ENCODE peak calls at places on chromosomes 11 and 22, in five cellular contexts. One of them, this sample, is unnamed. For H3K4me1, the result is how much of the 10 kb centered on the place peaks cover.

GRCh38 chr22:39938509-39938908 is 21.7 kb upstream of the TMA7B start:
- DNase-seq in stomach: no peak
- DNase-seq in esophagus muscularis mucosa: no peak
- DNase-seq in HCT116: no peak
- DNase-seq in transverse colon: no peak
- DNase-seq in this sample: no peak

GRCh38 chr11:16911186-16911585 is 103.0 kb downstream of the PLEKHA7 start:
- DNase-seq in esophagus muscularis mucosa: no peak
- DNase-seq in stomach: no peak
- DNase-seq in HCT116: no peak
- DNase-seq in transverse colon: no peak
- DNase-seq in this sample: no peak

GRCh38 chr11:27976262-27976661 is 131.7 kb downstream of the KIF18A start:
- DNase-seq in stomach: no peak
- DNase-seq in transverse colon: no peak
- DNase-seq in esophagus muscularis mucosa: no peak
- DNase-seq in HCT116: no peak
- DNase-seq in this sample: no peak

GRCh38 chr11:71267807-71268421 is 15.5 kb upstream of the SHANK2 start:
- DNase-seq in stomach: peak
- DNase-seq in esophagus muscularis mucosa: peak
- DNase-seq in transverse colon: no peak
- DNase-seq in HCT116: no peak
- DNase-seq in this sample: no peak

GRCh38 chr11:128772814-128773213 is 78.9 kb downstream of the FLI1 start:
- DNase-seq in transverse colon: peak
- DNase-seq in esophagus muscularis mucosa: no peak
- DNase-seq in stomach: peak
- DNase-seq in HCT116: no peak
- DNase-seq in this sample: no peak

GRCh38 chr11:75768909-75769771 is 562 bp downstream of the DGAT2 start:
- DNase-seq in esophagus muscularis mucosa: no peak
- DNase-seq in HCT116: no peak
- DNase-seq in stomach: no peak
- DNase-seq in transverse colon: no peak
- DNase-seq in this sample: no peak

GRCh38 chr11:103619480-103619879 is 417.0 kb upstream of the DDI1 start:
- DNase-seq in HCT116: no peak
- DNase-seq in stomach: no peak
- DNase-seq in transverse colon: no peak
- DNase-seq in esophagus muscularis mucosa: no peak
- DNase-seq in this sample: no peak

GRCh38 chr11:96878299-96879051 is 488.7 kb downstream of the JRKL start:
- DNase-seq in esophagus muscularis mucosa: no peak
- DNase-seq in HCT116: no peak
- DNase-seq in transverse colon: no peak
- DNase-seq in stomach: no peak
- DNase-seq in this sample: no peak

GRCh38 chr22:39714321-39714720 is 143.8 kb downstream of the CACNA1I start:
- DNase-seq in transverse colon: no peak
- DNase-seq in esophagus muscularis mucosa: no peak
- DNase-seq in HCT116: no peak
- DNase-seq in stomach: no peak
- DNase-seq in this sample: no peak

GRCh38 chr11:93038521-93038920 is 69.1 kb downstream of the MTNR1B start:
- DNase-seq in esophagus muscularis mucosa: no peak
- DNase-seq in transverse colon: no peak
- DNase-seq in HCT116: no peak
- DNase-seq in stomach: no peak
- DNase-seq in this sample: no peak

GRCh38 chr22:36659762-36660509 is 43.6 kb downstream of the CACNG2 start:
- DNase-seq in HCT116: peak
- DNase-seq in stomach: peak
- DNase-seq in transverse colon: peak
- DNase-seq in esophagus muscularis mucosa: peak
- DNase-seq in this sample: peak

GRCh38 chr11:64656797-64657196 is 65.8 kb downstream of the SLC22A12 start:
- DNase-seq in stomach: no peak
- DNase-seq in HCT116: no peak
- DNase-seq in transverse colon: no peak
- DNase-seq in esophagus muscularis mucosa: no peak
- DNase-seq in this sample: no peak

GRCh38 chr22:45970709-45971388 is 6.1 kb downstream of the WNT7B start:
- DNase-seq in stomach: no peak
- DNase-seq in HCT116: no peak
- DNase-seq in esophagus muscularis mucosa: no peak
- DNase-seq in transverse colon: no peak
- DNase-seq in this sample: no peak

GRCh38 chr22:43270314-43270908 is 72.8 kb downstream of the SCUBE1 start:
- DNase-seq in HCT116: no peak
- DNase-seq in esophagus muscularis mucosa: no peak
- DNase-seq in stomach: no peak
- DNase-seq in transverse colon: peak
- DNase-seq in this sample: no peak

GRCh38 chr22:47165998-47166397 is 403.5 kb downstream of the TBC1D22A start:
- DNase-seq in HCT116: no peak
- DNase-seq in esophagus muscularis mucosa: no peak
- DNase-seq in stomach: no peak
- DNase-seq in transverse colon: no peak
- DNase-seq in this sample: no peak

GRCh38 chr11:84398017-84398626 is 1112.0 kb upstream of the CCDC90B start:
- DNase-seq in transverse colon: no peak
- DNase-seq in stomach: no peak
- DNase-seq in esophagus muscularis mucosa: no peak
- DNase-seq in HCT116: no peak
- DNase-seq in this sample: no peak

GRCh38 chr11:299951-300735 is 817 bp upstream of the IFITM5 start:
- DNase-seq in stomach: no peak
- DNase-seq in esophagus muscularis mucosa: no peak
- DNase-seq in HCT116: no peak
- DNase-seq in transverse colon: no peak
- DNase-seq in this sample: no peak

GRCh38 chr22:24588370-24588755 is 4.5 kb downstream of the LRRC75B start:
- DNase-seq in transverse colon: no peak
- DNase-seq in esophagus muscularis mucosa: no peak
- DNase-seq in stomach: peak
- DNase-seq in HCT116: no peak
- DNase-seq in this sample: no peak

GRCh38 chr22:46117206-46118199 is 32.8 kb upstream of the PPARA start:
- DNase-seq in stomach: no peak
- DNase-seq in HCT116: no peak
- DNase-seq in transverse colon: no peak
- DNase-seq in esophagus muscularis mucosa: no peak
- DNase-seq in this sample: no peak

GRCh38 chr11:4697583-4697982 is at the start of gene OR51E2:
- DNase-seq in esophagus muscularis mucosa: no peak
- DNase-seq in transverse colon: peak
- DNase-seq in stomach: no peak
- DNase-seq in HCT116: no peak
- DNase-seq in this sample: no peak

GRCh38 chr22:32751065-32751739 is 50.3 kb upstream of the TIMP3 start:
- DNase-seq in transverse colon: no peak
- DNase-seq in HCT116: no peak
- DNase-seq in stomach: no peak
- DNase-seq in esophagus muscularis mucosa: no peak
- DNase-seq in this sample: no peak

GRCh38 chr22:32747588-32747987 is 53.9 kb upstream of the TIMP3 start:
- DNase-seq in transverse colon: no peak
- DNase-seq in esophagus muscularis mucosa: no peak
- DNase-seq in stomach: no peak
- DNase-seq in HCT116: no peak
- DNase-seq in this sample: no peak

GRCh38 chr22:32746715-32747114 is 54.8 kb upstream of the TIMP3 start:
- DNase-seq in stomach: no peak
- DNase-seq in esophagus muscularis mucosa: no peak
- DNase-seq in transverse colon: no peak
- DNase-seq in HCT116: no peak
- DNase-seq in this sample: no peak

GRCh38 chr22:32745996-32746322 is 55.5 kb upstream of the TIMP3 start:
- DNase-seq in HCT116: no peak
- DNase-seq in esophagus muscularis mucosa: no peak
- DNase-seq in transverse colon: no peak
- DNase-seq in stomach: no peak
- DNase-seq in this sample: no peak

DNA sequence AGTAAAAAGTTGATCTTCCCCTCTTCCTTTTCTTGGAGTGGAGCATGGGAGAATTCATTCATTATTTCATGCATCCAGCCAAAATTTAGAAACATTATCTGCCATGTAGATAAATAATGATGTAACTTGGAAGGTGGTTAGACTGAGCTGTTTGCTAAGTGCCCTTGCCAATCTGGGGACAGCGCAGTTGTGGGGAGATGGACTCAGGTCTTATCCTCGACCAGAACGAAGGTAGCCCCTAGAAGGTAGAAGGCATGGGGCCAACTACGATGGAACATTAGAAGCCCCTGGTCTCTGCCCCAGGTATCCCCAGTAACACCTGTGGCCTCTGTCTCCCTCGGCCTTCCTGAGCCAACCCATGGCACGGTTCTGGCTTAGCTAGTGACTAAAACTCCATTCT is 53.0 kb upstream of the TIMP3 start:
- DNase-seq in transverse colon: no peak
- DNase-seq in esophagus muscularis mucosa: no peak
- DNase-seq in stomach: no peak
- DNase-seq in HCT116: no peak
- DNase-seq in this sample: no peak
- H3K4me1 ChIP-seq in transverse colon: under half
- H3K4me1 ChIP-seq in esophagus muscularis mucosa: under half
- H3K4me1 ChIP-seq in stomach: under half
- H3K4me1 ChIP-seq in HCT116: under half
- H3K4me1 ChIP-seq in this sample: under half

GRCh38 chr22:33889748-33890147 is 30.5 kb downstream of the LARGE1 start:
- DNase-seq in transverse colon: no peak
- DNase-seq in stomach: no peak
- DNase-seq in esophagus muscularis mucosa: no peak
- DNase-seq in HCT116: no peak
- DNase-seq in this sample: no peak

GRCh38 chr22:33893486-33893885 is 26.8 kb downstream of the LARGE1 start:
- DNase-seq in stomach: no peak
- DNase-seq in esophagus muscularis mucosa: no peak
- DNase-seq in transverse colon: no peak
- DNase-seq in HCT116: no peak
- DNase-seq in this sample: no peak

GRCh38 chr22:33891992-33892391 is 28.3 kb downstream of the LARGE1 start:
- DNase-seq in HCT116: no peak
- DNase-seq in stomach: no peak
- DNase-seq in esophagus muscularis mucosa: no peak
- DNase-seq in transverse colon: no peak
- DNase-seq in this sample: no peak

GRCh38 chr22:33894036-33894435 is 26.2 kb downstream of the LARGE1 start:
- DNase-seq in HCT116: no peak
- DNase-seq in esophagus muscularis mucosa: no peak
- DNase-seq in transverse colon: no peak
- DNase-seq in stomach: no peak
- DNase-seq in this sample: no peak

GRCh38 chr22:33891455-33891854 is 28.8 kb downstream of the LARGE1 start:
- DNase-seq in transverse colon: no peak
- DNase-seq in HCT116: no peak
- DNase-seq in stomach: no peak
- DNase-seq in esophagus muscularis mucosa: no peak
- DNase-seq in this sample: no peak
- TF ChIP-seq POLR2AphosphoS5 in transverse colon: no peak
- TF ChIP-seq POLR2AphosphoS5 in HCT116: no peak
- TF ChIP-seq POLR2AphosphoS5 in stomach: no peak
- TF ChIP-seq POLR2AphosphoS5 in esophagus muscularis mucosa: no peak
- TF ChIP-seq POLR2AphosphoS5 in this sample: no peak

GRCh38 chr11:2729841-2730240 is 30.0 kb upstream of the KCNQ1OT1 start:
- DNase-seq in HCT116: no peak
- DNase-seq in transverse colon: no peak
- DNase-seq in stomach: no peak
- DNase-seq in esophagus muscularis mucosa: no peak
- DNase-seq in this sample: no peak
- H3K4me1 ChIP-seq in HCT116: under half
- H3K4me1 ChIP-seq in transverse colon: under half
- H3K4me1 ChIP-seq in stomach: under half
- H3K4me1 ChIP-seq in esophagus muscularis mucosa: under half
- H3K4me1 ChIP-seq in this sample: under half

GRCh38 chr11:70092959-70093358 is 14.8 kb downstream of the ANO1 start:
- DNase-seq in esophagus muscularis mucosa: no peak
- DNase-seq in stomach: no peak
- DNase-seq in HCT116: no peak
- DNase-seq in transverse colon: no peak
- DNase-seq in this sample: no peak

GRCh38 chr11:70091651-70092050 is 13.5 kb downstream of the ANO1 start:
- DNase-seq in esophagus muscularis mucosa: no peak
- DNase-seq in HCT116: no peak
- DNase-seq in transverse colon: no peak
- DNase-seq in stomach: no peak
- DNase-seq in this sample: no peak

GRCh38 chr11:70088735-70089250 is 10.7 kb downstream of the ANO1 start:
- DNase-seq in esophagus muscularis mucosa: no peak
- DNase-seq in HCT116: no peak
- DNase-seq in transverse colon: no peak
- DNase-seq in stomach: no peak
- DNase-seq in this sample: no peak

GRCh38 chr11:70089631-70090030 is 11.5 kb downstream of the ANO1 start:
- DNase-seq in HCT116: no peak
- DNase-seq in stomach: no peak
- DNase-seq in transverse colon: no peak
- DNase-seq in esophagus muscularis mucosa: no peak
- DNase-seq in this sample: no peak

GRCh38 chr11:70090989-70091388 is 12.9 kb downstream of the ANO1 start:
- DNase-seq in transverse colon: no peak
- DNase-seq in HCT116: no peak
- DNase-seq in stomach: no peak
- DNase-seq in esophagus muscularis mucosa: no peak
- DNase-seq in this sample: no peak
- TF ChIP-seq POLR2AphosphoS5 in transverse colon: peak
- TF ChIP-seq POLR2AphosphoS5 in HCT116: no peak
- TF ChIP-seq POLR2AphosphoS5 in stomach: no peak
- TF ChIP-seq POLR2AphosphoS5 in esophagus muscularis mucosa: no peak
- TF ChIP-seq POLR2AphosphoS5 in this sample: no peak

GRCh38 chr11:69444381-69445130 is 36.9 kb upstream of the LINC01488 start:
- DNase-seq in transverse colon: peak
- DNase-seq in stomach: no peak
- DNase-seq in HCT116: no peak
- DNase-seq in esophagus muscularis mucosa: no peak
- DNase-seq in this sample: no peak
- H3K4me1 ChIP-seq in transverse colon: under half
- H3K4me1 ChIP-seq in stomach: under half
- H3K4me1 ChIP-seq in HCT116: under half
- H3K4me1 ChIP-seq in esophagus muscularis mucosa: half or more
- H3K4me1 ChIP-seq in this sample: under half

DNA sequence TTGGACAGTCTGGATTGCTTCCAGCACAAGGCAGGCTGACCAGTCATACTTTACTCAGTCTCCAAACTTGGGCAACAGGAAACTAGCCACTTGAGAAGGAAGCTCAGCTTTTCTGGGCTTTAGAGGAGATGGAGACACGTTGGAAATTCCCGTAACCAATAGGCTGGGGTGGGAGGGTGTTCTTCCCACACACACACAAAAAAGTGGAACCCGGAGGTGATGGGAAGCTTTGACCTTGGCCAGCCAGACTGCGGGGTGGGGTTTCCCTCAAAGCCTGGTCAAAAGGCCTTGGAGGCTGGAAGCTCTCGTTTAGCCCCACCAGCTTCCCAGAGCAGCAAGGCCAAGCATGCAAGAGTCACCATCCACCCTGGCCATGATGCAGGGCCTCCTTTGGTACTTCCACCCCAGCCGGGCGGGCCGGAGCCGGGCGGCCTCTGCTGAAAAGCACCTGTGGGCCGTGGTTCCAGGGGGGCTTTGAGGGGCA is 126.2 kb downstream of the BCR start:
- DNase-seq in esophagus muscularis mucosa: peak
- DNase-seq in stomach: no peak
- DNase-seq in HCT116: no peak
- DNase-seq in transverse colon: no peak
- DNase-seq in this sample: no peak
- TF ChIP-seq POLR2AphosphoS5 in esophagus muscularis mucosa: peak
- TF ChIP-seq POLR2AphosphoS5 in stomach: peak
- TF ChIP-seq POLR2AphosphoS5 in HCT116: no peak
- TF ChIP-seq POLR2AphosphoS5 in transverse colon: no peak
- TF ChIP-seq POLR2AphosphoS5 in this sample: no peak